ENCODE peak calls at places on chromosomes 1 and 21, in eight cellular contexts. M, L, N, D, F, K, Y and R are unnamed samples.
A peak's percentile ranks its signal among the peaks of the same experiment; 100 is the strongest.

GRCh38 chr1:40258445-40258769 is 371 bp downstream of the ZMPSTE24 start:
- DNase-seq in Y (no peak), F (no peak), K (no peak), N (peak; percentile 64), M (no peak), D (no peak), L (no peak), R (no peak)

GRCh38 chr1:206905295-206906164 is 8.3 kb downstream of the IL24 start:
- DNase-seq in M (no peak), D (no peak), N (peak; percentile 85), Y (peak; percentile 79), L (peak; percentile 50), K (no peak), F (no peak), R (no peak)

GRCh38 chr21:14545906-14546480 is at the start of gene SAMSN1:
- DNase-seq in Y (no peak), L (peak; percentile 62), N (peak; percentile 26), D (no peak), M (peak; percentile 22), F (no peak), K (no peak), R (no peak)

GRCh38 chr1:19473119-19473518 is 12.2 kb downstream of the CAPZB start:
- DNase-seq in Y (no peak), N (no peak), L (no peak), F (no peak), K (no peak), D (no peak), M (no peak), R (no peak)

GRCh38 chr1:42952353-42953001 is 6.2 kb downstream of the SLC2A1 start:
- DNase-seq in K (no peak), Y (peak; percentile 53), M (no peak), F (no peak), N (no peak), L (no peak), D (no peak), R (no peak)

GRCh38 chr1:30885580-30886513 is 22.7 kb downstream of the SDC3 start:
- DNase-seq in F (no peak), D (no peak), L (no peak), M (no peak), K (no peak), Y (no peak), N (no peak), R (no peak)

GRCh38 chr1:218341325-218341724 is 3.8 kb upstream of the TGFB2 start:
- DNase-seq in Y (no peak), N (no peak), F (no peak), M (no peak), L (no peak), D (no peak), K (no peak), R (no peak)

GRCh38 chr1:28519946-28520725 is 14.3 kb downstream of the RCC1 start:
- DNase-seq in D (no peak), M (no peak), Y (no peak), F (no peak), K (no peak), L (no peak), N (no peak), R (no peak)